ENCODE peak calls at places on chromosomes 6 and 20, in eight cellular contexts. Y is PC-3; A is ovary; I is naive thymus-derived CD4-positive, alpha-beta T cell; G is right atrium auricular region; T is A549; Z is fibroblast of lung; R is CD8-positive, alpha-beta memory T cell. Q is an unnamed sample. For H3K9me3, the result is how much of the 10 kb centered on the place peaks cover.

GRCh38 chr6:11460001-11460668 is 77.4 kb upstream of the TMEM170B start:
- DNase-seq in R (no peak), A (no peak), T (no peak), Y (peak), I (no peak), G (no peak), Z (no peak), Q (peak)

GRCh38 chr20:49993301-49993751 is 10.5 kb downstream of the SNAI1 start:
- DNase-seq in Y (no peak), A (no peak), R (no peak), I (no peak), Z (peak), G (no peak), T (no peak), Q (no peak)

GRCh38 chr6:101392561-101393230 is 812 bp upstream of the GRIK2 start:
- DNase-seq in T (no peak), R (no peak), A (no peak), G (no peak), I (no peak), Z (no peak), Y (peak), Q (no peak)

GRCh38 chr6:148624025-148624424 is 122.8 kb upstream of the UST start:
- DNase-seq in Y (no peak), Z (peak), G (no peak), A (no peak), I (no peak), R (no peak), T (no peak), Q (no peak)

GRCh38 chr6:38508894-38509293 is 130.8 kb downstream of the BTBD9 start:
- DNase-seq in Z (peak), T (no peak), I (no peak), Y (peak), A (no peak), G (no peak), R (no peak), Q (no peak)

GRCh38 chr20:9185511-9185910 is 116.6 kb downstream of the PLCB4 start:
- DNase-seq in A (no peak), G (no peak), T (no peak), Z (peak), Y (peak), I (no peak), R (no peak), Q (no peak)

GRCh38 chr20:59577809-59578601 is 26.3 kb upstream of the PHACTR3 start:
- DNase-seq in T (no peak), Z (no peak), A (no peak), I (no peak), G (no peak), Y (no peak), R (no peak), Q (no peak)

GRCh38 chr6:17653198-17653881 is 53.2 kb downstream of the FAM8A1 start:
- DNase-seq in T (no peak), R (no peak), G (no peak), A (no peak), I (no peak), Y (no peak), Z (no peak), Q (no peak)

GRCh38 chr20:52031574-52032303 is 159.8 kb downstream of the ZFP64 start:
- DNase-seq in Y (peak), I (no peak), A (peak), G (no peak), R (peak), Z (peak), T (no peak), Q (no peak)

GRCh38 chr6:44388135-44388487 is 605 bp downstream of the CDC5L start:
- DNase-seq in Z (no peak), Y (no peak), R (no peak), I (no peak), G (no peak), T (no peak), A (peak), Q (peak)

GRCh38 chr20:431012-431904 is 23.2 kb downstream of the RBCK1 start:
- DNase-seq in G (no peak), Z (peak), R (no peak), T (peak), A (no peak), I (peak), Y (peak), Q (peak)

GRCh38 chr6:83976037-83976755 is 57.4 kb upstream of the MRAP2 start:
- DNase-seq in Z (no peak), G (no peak), R (no peak), I (no peak), A (no peak), Y (no peak), T (no peak), Q (no peak)

GRCh38 chr6:154380733-154381132 is 24.1 kb upstream of the IPCEF1 start:
- DNase-seq in G (no peak), A (no peak), R (no peak), Y (no peak), Z (no peak), I (no peak), T (no peak), Q (no peak)

GRCh38 chr20:62751551-62752150 is 43.0 kb downstream of the NTSR1 start:
- DNase-seq in R (no peak), A (no peak), T (no peak), Z (no peak), G (no peak), I (no peak), Y (no peak), Q (no peak)

GRCh38 chr20:25587536-25587935 is 2.2 kb upstream of the NINL start:
- DNase-seq in Y (no peak), R (no peak), G (no peak), Z (no peak), I (no peak), A (no peak), T (no peak), Q (no peak)

GRCh38 chr6:142518126-142518525 is 216.3 kb downstream of the ADGRG6 start:
- DNase-seq in A (no peak), G (no peak), I (no peak), T (no peak), R (no peak), Z (no peak), Y (peak), Q (peak)

GRCh38 chr20:41601742-41602141 is 16.4 kb downstream of the CHD6 start:
- DNase-seq in T (no peak), I (no peak), Z (no peak), R (no peak), Y (no peak), G (no peak), A (no peak), Q (no peak)

GRCh38 chr20:41604002-41604401 is 14.2 kb downstream of the CHD6 start:
- DNase-seq in I (no peak), Y (no peak), T (no peak), G (no peak), Z (no peak), R (no peak), A (no peak), Q (no peak)

GRCh38 chr20:41598719-41599118 is 19.5 kb downstream of the CHD6 start:
- DNase-seq in Z (no peak), A (no peak), I (no peak), G (no peak), Y (no peak), R (no peak), T (no peak), Q (no peak)

GRCh38 chr20:41599699-41600104 is 18.5 kb downstream of the CHD6 start:
- DNase-seq in I (no peak), Y (no peak), T (no peak), R (no peak), Z (no peak), A (no peak), G (no peak), Q (no peak)

GRCh38 chr20:41600926-41601631 is 17.1 kb downstream of the CHD6 start:
- DNase-seq in G (no peak), A (no peak), I (no peak), Y (no peak), Z (no peak), R (no peak), T (no peak), Q (no peak)
- H3K9me3 ChIP-seq in G (under half), A (under half), I (half or more), Y (under half), Z (under half), R (under half), T (under half), Q (under half)

DNA sequence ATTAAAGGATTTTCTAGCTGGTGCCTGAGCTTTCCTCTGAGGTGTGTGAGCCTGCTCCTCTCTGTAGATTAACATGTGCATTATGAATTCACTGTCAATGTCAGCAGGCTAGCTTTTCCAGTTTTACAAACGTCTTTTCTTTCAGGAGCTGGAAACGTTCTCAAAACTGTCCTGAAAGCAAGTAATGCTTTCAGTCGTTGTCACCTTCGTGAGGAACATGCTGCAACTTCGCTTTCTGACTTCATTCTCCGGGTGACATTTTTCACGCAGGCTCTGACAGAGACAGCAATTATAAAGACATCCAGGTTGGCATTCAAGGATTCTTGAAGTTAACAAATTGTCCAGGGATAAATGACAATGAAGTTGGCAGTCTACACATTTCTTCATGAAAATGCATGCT is 671.5 kb downstream of the DHX35 start:
- DNase-seq in Z (no peak), A (no peak), G (no peak), R (no peak), Y (no peak), I (no peak), T (no peak), Q (no peak)
- H3K9me3 ChIP-seq in Z (under half), A (under half), G (under half), R (under half), Y (under half), I (under half), T (under half), Q (under half)

GRCh38 chr20:42111349-42111748 is 493.2 kb upstream of the CHD6 start:
- DNase-seq in Z (no peak), G (no peak), I (no peak), R (no peak), T (no peak), A (no peak), Y (no peak), Q (no peak)

GRCh38 chr20:42110301-42110700 is 492.1 kb upstream of the CHD6 start:
- DNase-seq in G (no peak), R (no peak), Y (no peak), Z (no peak), I (no peak), T (no peak), A (no peak), Q (no peak)

GRCh38 chr20:42113236-42113635 is 495.1 kb upstream of the CHD6 start:
- DNase-seq in A (no peak), I (no peak), Y (no peak), Z (no peak), T (no peak), G (no peak), R (no peak), Q (no peak)

GRCh38 chr20:42118001-42118400 is 499.8 kb upstream of the CHD6 start:
- DNase-seq in R (no peak), Y (no peak), I (no peak), A (no peak), G (no peak), T (no peak), Z (no peak), Q (no peak)

GRCh38 chr20:42112161-42112560 is 494.0 kb upstream of the CHD6 start:
- DNase-seq in R (no peak), T (no peak), A (no peak), G (no peak), I (no peak), Y (no peak), Z (no peak), Q (no peak)
- H3K9me3 ChIP-seq in R (under half), T (under half), A (under half), G (under half), I (under half), Y (under half), Z (under half), Q (under half)

GRCh38 chr6:131054392-131055250 is 8.4 kb downstream of the EPB41L2 start:
- DNase-seq in I (no peak), G (no peak), R (no peak), T (no peak), Y (peak), A (no peak), Z (no peak), Q (peak)
- H3K9me3 ChIP-seq in I (under half), G (under half), R (under half), T (under half), Y (under half), A (under half), Z (under half), Q (under half)

DNA sequence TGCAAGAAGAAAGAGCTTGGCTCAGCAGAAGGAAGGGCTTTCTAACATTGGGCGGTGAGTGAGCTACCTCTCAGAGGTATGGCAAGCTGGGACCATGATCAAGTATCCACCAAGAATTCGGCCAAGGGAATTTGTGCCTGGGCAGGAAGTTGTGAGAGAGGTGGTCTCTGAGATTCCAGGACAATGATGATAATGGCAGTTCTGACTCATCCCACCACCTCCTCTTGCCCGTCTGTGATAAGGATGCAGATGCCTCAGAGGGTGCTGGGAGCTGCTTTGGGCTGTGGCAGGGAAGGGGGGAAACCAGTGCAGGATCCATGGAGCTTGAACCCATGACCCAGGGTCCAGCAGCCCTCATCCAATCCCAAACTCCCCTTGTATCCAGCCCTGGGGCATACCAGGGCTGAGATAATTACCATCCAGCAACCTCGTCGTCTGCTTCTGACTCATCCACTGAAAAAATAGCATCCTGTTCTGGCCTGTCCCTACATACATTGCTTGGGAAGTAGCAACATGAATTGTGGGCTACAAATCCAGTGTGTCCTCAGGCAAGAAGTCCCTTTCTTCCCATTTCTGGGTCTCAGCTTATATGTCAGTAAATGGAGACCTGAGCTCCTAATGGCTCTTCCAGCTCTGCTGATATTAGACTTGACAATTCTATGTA is 5.9 kb downstream of the TGM6 start:
- DNase-seq in A (no peak), I (no peak), Z (no peak), R (no peak), G (no peak), Y (no peak), T (no peak), Q (peak)
- H3K9me3 ChIP-seq in A (under half), I (under half), Z (under half), R (under half), G (under half), Y (under half), T (under half), Q (under half)

DNA sequence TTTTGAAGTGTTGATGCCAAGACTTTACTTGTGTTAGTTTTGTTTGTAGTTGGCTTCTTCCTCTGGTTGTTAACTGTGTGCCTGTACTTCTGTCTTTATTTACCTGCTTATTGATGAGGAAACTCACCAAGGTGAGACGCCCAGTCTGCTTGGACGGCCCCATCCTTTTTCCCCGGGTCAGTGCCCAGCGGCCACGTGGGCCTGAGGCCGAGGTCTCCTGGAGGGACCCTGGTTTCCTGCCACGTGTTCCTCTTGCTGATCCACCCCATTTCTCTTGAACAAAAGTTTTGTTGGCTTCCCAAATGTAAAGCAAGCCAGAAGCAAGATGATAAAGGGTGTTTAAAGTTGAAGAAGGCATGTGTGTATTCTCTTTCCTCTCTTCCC is 24.8 kb downstream of the DUSP22 start:
- DNase-seq in T (no peak), A (no peak), R (no peak), Y (no peak), I (no peak), Z (no peak), G (no peak), Q (no peak)
- H3K9me3 ChIP-seq in T (under half), A (under half), R (under half), Y (under half), I (under half), Z (under half), G (under half), Q (under half)

DNA sequence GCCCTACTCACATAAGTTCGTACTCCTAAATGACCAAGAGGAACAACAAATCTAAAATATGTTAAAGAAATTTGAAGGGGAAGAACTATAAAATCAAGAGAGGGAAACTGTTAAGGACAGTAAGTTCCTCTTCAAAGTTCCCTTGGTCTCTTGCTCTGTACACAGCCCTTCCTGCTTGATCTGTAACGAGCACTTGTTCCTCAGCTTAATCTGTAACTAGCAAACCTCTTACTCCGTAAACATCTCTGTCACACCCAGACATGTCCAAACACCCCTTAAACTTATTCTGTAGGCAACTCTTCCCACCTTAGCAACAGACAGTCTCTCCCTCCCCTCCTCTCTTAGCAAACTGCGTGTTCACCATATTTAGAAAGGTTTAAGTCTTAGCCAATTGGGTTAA is 29.9 kb downstream of the PLN start:
- DNase-seq in T (no peak), Z (no peak), G (no peak), I (no peak), R (no peak), Y (no peak), A (no peak), Q (no peak)
- H3K9me3 ChIP-seq in T (under half), Z (under half), G (half or more), I (half or more), R (under half), Y (under half), A (under half), Q (under half)

GRCh38 chr6:164640946-164641345 is 668.5 kb downstream of the C6orf118 start:
- DNase-seq in Z (no peak), G (no peak), R (no peak), T (no peak), A (no peak), I (no peak), Y (no peak), Q (no peak)
- H3K9me3 ChIP-seq in Z (under half), G (under half), R (under half), T (under half), A (under half), I (under half), Y (under half), Q (under half)

Q was measured in mammary epithelial cell.